ENCODE peak calls at places on chromosome 1, in six cellular contexts. J is activated CD4-positive, alpha-beta T cell treated with anti-CD3 and anti-CD28 coated beads for 24 hours; M is fibroblast of pulmonary artery; L is neural crest cell; A is NCI-H2227 treated with DMSO at 0.1 percent for 48 hours; I is germinal center. G is an unnamed sample.

GRCh38 chr1:62796151-62796680 is 12.3 kb downstream of the ATG4C start:
- DNase-seq in J (no peak), M (no peak), L (no peak), A (no peak), I (no peak), G (no peak)

GRCh38 chr1:242523968-242524570 is 428 bp downstream of the PLD5 start:
- DNase-seq in J (no peak), M (peak), L (peak), A (peak), I (peak), G (peak)

GRCh38 chr1:29425656-29426055 is 189.3 kb downstream of the PTPRU start:
- DNase-seq in J (no peak), M (no peak), L (no peak), A (no peak), I (no peak), G (no peak)

GRCh38 chr1:231676487-231676886 is 49.9 kb downstream of the DISC1 start:
- DNase-seq in J (no peak), M (peak), L (no peak), A (no peak), I (no peak), G (no peak)

GRCh38 chr1:19011832-19012231 is 55.4 kb upstream of the IFFO2 start:
- DNase-seq in J (no peak), M (no peak), L (no peak), A (no peak), I (no peak), G (no peak)

GRCh38 chr1:155006601-155007101 is 4.0 kb downstream of the ZBTB7B start:
- DNase-seq in J (no peak), M (peak), L (no peak), A (peak), I (peak), G (no peak)

GRCh38 chr1:160373696-160374095 is 6.8 kb downstream of the NHLH1 start:
- DNase-seq in J (no peak), M (peak), L (no peak), A (no peak), I (no peak), G (no peak)

GRCh38 chr1:66168919-66169725 is 364.8 kb upstream of the SGIP1 start:
- DNase-seq in J (no peak), M (no peak), L (no peak), A (peak), I (no peak), G (no peak)

GRCh38 chr1:53621144-53621543 is 117.8 kb downstream of the GLIS1 start:
- DNase-seq in J (no peak), M (no peak), L (no peak), A (no peak), I (no peak), G (no peak)

GRCh38 chr1:182869241-182869666 is 30.1 kb downstream of the DHX9 start:
- DNase-seq in J (no peak), M (no peak), L (no peak), A (no peak), I (no peak), G (no peak)